ENCODE peak calls at places on chromosomes 12 and 14, in ten cellular contexts. I, G, A, N, X, L, Y, S, D and Q are unnamed samples.

GRCh38 chr12:106195638-106196037 is 52.2 kb downstream of the CKAP4 start:
- DNase-seq in I (peak; percentile 10), G (no peak), A (peak; percentile 64), N (peak; percentile 9), X (no peak), L (no peak), Y (no peak), S (peak; percentile 28), D (no peak), Q (no peak)

GRCh38 chr12:89393551-89394121 is 41.3 kb upstream of the DUSP6 start:
- DNase-seq in I (peak; percentile 32), G (no peak), A (no peak), N (no peak), X (no peak), L (no peak), Y (no peak), S (no peak), D (no peak), Q (no peak)

GRCh38 chr14:89283327-89284060 is 133.5 kb downstream of the FOXN3 start:
- DNase-seq in I (no peak), G (no peak), A (no peak), N (no peak), X (no peak), L (no peak), Y (no peak), S (no peak), D (no peak), Q (no peak)

GRCh38 chr14:103483600-103483999 is 39.0 kb downstream of the CKB start:
- DNase-seq in I (peak; percentile 98), G (no peak), A (peak; percentile 87), N (no peak), X (peak; percentile 96), L (peak; percentile 98), Y (no peak), S (no peak), D (peak; percentile 30), Q (no peak)

GRCh38 chr14:53767566-53767965 is 189.1 kb downstream of the BMP4 start:
- DNase-seq in I (no peak), G (no peak), A (no peak), N (no peak), X (no peak), L (no peak), Y (no peak), S (no peak), D (no peak), Q (no peak)

GRCh38 chr14:74018029-74018703 is 922 bp downstream of the ENTPD5 start:
- DNase-seq in I (peak; percentile 64), G (no peak), A (peak; percentile 56), N (no peak), X (peak; percentile 82), L (peak; percentile 81), Y (no peak), S (no peak), D (no peak), Q (no peak)

GRCh38 chr14:74614508-74615495 is 2.8 kb upstream of the LTBP2 start:
- DNase-seq in I (no peak), G (no peak), A (no peak), N (no peak), X (peak; percentile 66), L (peak; percentile 65), Y (no peak), S (no peak), D (no peak), Q (no peak)

GRCh38 chr12:26125451-26126339 is 858 bp upstream of the BHLHE41 start:
- DNase-seq in I (peak; percentile 73), G (peak; percentile 16), A (peak; percentile 60), N (peak; percentile 89), X (peak; percentile 98), L (peak; percentile 98), Y (peak; percentile 82), S (peak; percentile 47), D (peak; percentile 94), Q (no peak)

GRCh38 chr12:123928897-123929296 is 43.7 kb downstream of the CCDC92 start:
- DNase-seq in I (no peak), G (no peak), A (no peak), N (no peak), X (no peak), L (no peak), Y (no peak), S (no peak), D (no peak), Q (no peak)
- H3K4me1 ChIP-seq in I (no peaks in the 10 kb centered on the region), G (no peaks in the 10 kb centered on the region), A (no peaks in the 10 kb centered on the region), N (no peaks in the 10 kb centered on the region), X (no peaks in the 10 kb centered on the region), L (no peaks in the 10 kb centered on the region), Y (no peaks in the 10 kb centered on the region), S (no peaks in the 10 kb centered on the region), D (no peaks in the 10 kb centered on the region), Q (no peaks in the 10 kb centered on the region)

DNA sequence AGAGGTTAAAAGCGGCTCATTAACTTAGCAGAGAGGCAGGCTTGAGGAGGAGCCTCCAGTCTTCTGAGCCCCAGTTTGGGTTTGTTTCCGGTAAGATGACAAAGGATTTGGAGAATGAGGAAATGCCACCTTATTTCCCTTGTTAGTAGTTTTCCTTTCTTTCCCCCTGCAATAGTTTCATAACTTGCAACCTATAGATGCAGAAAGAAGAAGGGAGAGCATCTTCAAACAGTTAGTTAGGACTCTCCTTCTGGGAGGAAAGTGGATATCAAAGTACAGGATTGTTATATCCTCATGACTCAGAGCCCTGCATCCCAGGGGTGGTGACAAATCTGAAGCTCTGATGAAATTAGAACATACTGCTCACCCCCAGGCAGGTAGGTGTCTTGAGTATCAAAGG is 180.7 kb upstream of the SLC38A2 start:
- DNase-seq in I (peak; percentile 84), G (no peak), A (peak; percentile 76), N (no peak), X (peak; percentile 93), L (peak; percentile 86), Y (no peak), S (no peak), D (no peak), Q (no peak)
- H3K4me1 ChIP-seq in I (peaks cover 22% of the 10 kb centered on the region), G (peaks cover 10% of the 10 kb centered on the region), A (peaks cover 26% of the 10 kb centered on the region), N (peaks cover 10% of the 10 kb centered on the region), X (peaks cover 91% of the 10 kb centered on the region), L (peaks cover 93% of the 10 kb centered on the region), Y (no peaks in the 10 kb centered on the region), S (peaks cover 15% of the 10 kb centered on the region), D (peaks cover 32% of the 10 kb centered on the region), Q (peaks cover 30% of the 10 kb centered on the region)

GRCh38 chr12:752673-753400 is 458 bp downstream of the WNK1 start:
- DNase-seq in I (peak; percentile 21), G (no peak), A (peak; percentile 48), N (peak; percentile 87), X (peak; percentile 53), L (peak; percentile 36), Y (peak; percentile 81), S (no peak), D (no peak), Q (no peak)

GRCh38 chr12:754238-754816 is 1.9 kb downstream of the WNK1 start:
- DNase-seq in I (no peak), G (no peak), A (peak; percentile 28), N (peak; percentile 11), X (peak; percentile 43), L (peak; percentile 49), Y (peak; percentile 54), S (no peak), D (no peak), Q (peak; percentile 86)

GRCh38 chr12:754871-755562 is 2.6 kb downstream of the WNK1 start:
- DNase-seq in I (peak; percentile 81), G (no peak), A (peak; percentile 79), N (peak; percentile 48), X (peak; percentile 67), L (peak; percentile 76), Y (no peak), S (no peak), D (no peak), Q (no peak)

GRCh38 chr12:751828-752672 is at the start of gene WNK1:
- DNase-seq in I (peak; percentile 99), G (peak; percentile 93), A (peak; percentile 100), N (peak; percentile 99), X (peak; percentile 97), L (peak; percentile 97), Y (peak; percentile 99), S (peak; percentile 92), D (peak; percentile 90), Q (peak; percentile 98)

DNA sequence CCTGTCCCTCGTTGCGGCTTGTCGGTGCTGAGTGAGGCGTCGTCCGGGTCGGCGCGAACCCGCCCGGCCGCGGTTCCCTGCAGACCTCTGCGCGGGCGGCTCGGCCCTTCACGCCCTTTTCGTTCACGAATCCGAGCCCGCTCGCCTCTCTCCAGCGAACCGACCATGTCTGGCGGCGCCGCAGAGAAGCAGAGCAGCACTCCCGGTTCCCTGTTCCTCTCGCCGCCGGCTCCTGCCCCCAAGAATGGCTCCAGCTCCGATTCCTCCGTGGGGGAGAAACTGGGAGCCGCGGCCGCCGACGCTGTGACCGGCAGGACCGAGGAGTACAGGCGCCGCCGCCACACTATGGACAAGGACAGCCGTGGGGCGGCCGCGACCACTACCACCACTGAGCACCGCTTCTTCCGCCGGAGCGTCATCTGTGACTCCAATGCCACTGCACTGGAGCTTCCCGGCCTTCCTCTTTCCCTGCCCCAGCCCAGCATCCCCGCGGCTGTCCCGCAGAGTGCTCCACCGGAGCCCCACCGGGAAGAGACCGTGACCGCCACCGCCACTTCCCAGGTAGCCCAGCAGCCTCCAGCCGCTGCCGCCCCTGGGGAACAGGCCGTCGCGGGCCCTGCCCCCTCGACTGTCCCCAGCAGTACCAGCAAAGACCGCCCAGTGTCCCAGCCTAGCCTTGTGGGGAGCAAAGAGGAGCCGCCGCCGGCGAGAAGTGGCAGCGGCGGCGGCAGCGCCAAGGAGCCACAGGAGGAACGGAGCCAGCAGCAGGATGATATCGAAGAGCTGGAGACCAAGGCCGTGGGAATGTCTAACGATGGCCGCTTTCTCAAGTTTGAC is 1.2 kb downstream of the WNK1 start:
- DNase-seq in I (no peak), G (no peak), A (peak; percentile 16), N (peak; percentile 60), X (no peak), L (no peak), Y (peak; percentile 81), S (no peak), D (no peak), Q (peak; percentile 88)
- H3K4me1 ChIP-seq in I (no peaks in the 10 kb centered on the region), G (peaks cover 6% of the 10 kb centered on the region), A (peaks cover 5% of the 10 kb centered on the region), N (peaks cover 12% of the 10 kb centered on the region), X (peaks cover 14% of the 10 kb centered on the region), L (peaks cover 22% of the 10 kb centered on the region), Y (peaks cover 4% of the 10 kb centered on the region), S (peaks cover 24% of the 10 kb centered on the region), D (peaks cover 12% of the 10 kb centered on the region), Q (peaks cover 41% of the 10 kb centered on the region)

GRCh38 chr12:6751767-6752166 is 1.2 kb downstream of the MLF2 start:
- DNase-seq in I (no peak), G (no peak), A (no peak), N (no peak), X (no peak), L (no peak), Y (no peak), S (no peak), D (no peak), Q (no peak)

GRCh38 chr12:6752181-6752930 is 585 bp downstream of the MLF2 start:
- DNase-seq in I (peak; percentile 62), G (no peak), A (peak; percentile 61), N (peak; percentile 77), X (peak; percentile 14), L (peak; percentile 17), Y (no peak), S (no peak), D (no peak), Q (no peak)

GRCh38 chr12:6748761-6749160 is 4.2 kb downstream of the MLF2 start:
- DNase-seq in I (no peak), G (no peak), A (no peak), N (no peak), X (no peak), L (no peak), Y (no peak), S (no peak), D (no peak), Q (no peak)

GRCh38 chr12:6752931-6753771 is at the start of gene MLF2:
- DNase-seq in I (peak; percentile 99), G (peak; percentile 87), A (peak; percentile 99), N (peak; percentile 98), X (peak; percentile 98), L (peak; percentile 95), Y (peak; percentile 99), S (peak; percentile 94), D (peak; percentile 91), Q (peak; percentile 99)

DNA sequence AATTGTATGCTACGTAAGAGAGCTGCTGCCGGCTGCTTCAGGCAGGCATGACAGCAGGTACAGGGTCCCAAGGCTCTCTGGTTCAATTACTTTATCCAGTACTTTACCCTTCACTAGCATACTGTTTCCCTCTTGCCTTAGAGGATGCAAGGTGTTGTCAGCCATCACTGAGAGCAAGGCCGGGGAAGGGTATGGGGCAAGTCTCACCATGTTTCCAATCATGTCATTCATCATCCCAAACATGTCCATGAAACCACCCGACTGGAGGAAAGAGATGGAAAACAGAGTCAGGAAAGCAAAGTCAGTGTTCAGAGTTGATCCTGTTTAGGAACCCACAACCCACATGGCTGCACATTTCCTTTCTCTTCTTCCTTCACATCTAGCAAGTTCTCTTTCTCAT is 2.4 kb downstream of the MLF2 start:
- DNase-seq in I (no peak), G (no peak), A (no peak), N (no peak), X (peak; percentile 16), L (no peak), Y (no peak), S (no peak), D (no peak), Q (no peak)
- H3K4me1 ChIP-seq in I (peaks cover 7% of the 10 kb centered on the region), G (peaks cover 20% of the 10 kb centered on the region), A (peaks cover 13% of the 10 kb centered on the region), N (peaks cover 7% of the 10 kb centered on the region), X (peaks cover 40% of the 10 kb centered on the region), L (peaks cover 12% of the 10 kb centered on the region), Y (peaks cover 3% of the 10 kb centered on the region), S (peaks cover 9% of the 10 kb centered on the region), D (peaks cover 14% of the 10 kb centered on the region), Q (peaks cover 15% of the 10 kb centered on the region)